ENCODE peak calls at places on chromosomes 13 and 19, in seven cellular contexts. T is breast epithelium; X is pancreas; U is K562; O is CD4-positive, alpha-beta memory T cell; M is uterus; I is heart right ventricle. C is an unnamed sample.

GRCh38 chr13:43831088-43831487 is 44.3 kb upstream of the ENOX1 start:
- DNase-seq in T (no peak), X (no peak), U (no peak), O (no peak), M (no peak), I (no peak), C (no peak)

GRCh38 chr13:27793377-27794074 is 1.2 kb downstream of the GSX1 start:
- DNase-seq in T (no peak), X (no peak), U (no peak), O (no peak), M (no peak), I (no peak), C (no peak)

GRCh38 chr13:25037057-25037813 is 58.7 kb upstream of the PABPC3 start:
- DNase-seq in T (no peak), X (no peak), U (peak; percentile 27), O (peak; percentile 43), M (no peak), I (peak; percentile 50), C (peak; percentile 70)

GRCh38 chr19:23404676-23405075 is 9.4 kb upstream of the ZNF91 start:
- DNase-seq in T (no peak), X (no peak), U (no peak), O (no peak), M (no peak), I (no peak), C (no peak)

GRCh38 chr19:2726904-2727639 is 5.9 kb upstream of the DIRAS1 start:
- DNase-seq in T (no peak), X (no peak), U (no peak), O (no peak), M (no peak), I (no peak), C (no peak)

GRCh38 chr19:38411041-38411712 is 8.3 kb downstream of the FAM98C start:
- DNase-seq in T (no peak), X (no peak), U (no peak), O (no peak), M (no peak), I (no peak), C (no peak)

GRCh38 chr19:1841209-1841924 is 6.9 kb downstream of the REXO1 start:
- DNase-seq in T (no peak), X (peak; percentile 24), U (no peak), O (no peak), M (no peak), I (no peak), C (no peak)

GRCh38 chr19:50489461-50490011 is 12.9 kb upstream of the GARIN5A start:
- DNase-seq in T (no peak), X (no peak), U (no peak), O (no peak), M (no peak), I (no peak), C (no peak)

DNA sequence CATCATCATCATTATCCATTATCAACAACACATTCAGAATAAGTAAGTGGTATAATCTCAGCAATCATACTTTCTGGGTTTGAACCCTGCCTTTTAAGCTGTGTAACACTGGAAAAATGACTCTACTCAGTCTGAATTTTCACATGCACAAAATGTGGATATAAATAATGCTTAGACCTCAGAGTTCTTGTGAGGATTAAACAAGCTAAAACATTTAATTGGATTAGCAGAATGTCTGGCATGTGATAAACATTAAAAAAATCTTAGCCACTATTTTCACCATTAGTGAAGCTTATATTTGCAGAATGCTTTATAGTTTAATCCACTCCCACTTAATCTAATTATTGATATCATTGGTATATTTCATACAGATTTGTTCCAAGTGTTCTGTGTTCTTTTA is 412.3 kb downstream of the RFC3 start:
- DNase-seq in T (no peak), X (no peak), U (no peak), O (no peak), M (no peak), I (no peak), C (no peak)
- H3K27ac ChIP-seq in T (no peak overlapping the region), X (no peak overlapping the region), U (no peak overlapping the region), O (no peak overlapping the region), M (no peak overlapping the region), I (no peak overlapping the region), C (no peak overlapping the region)

DNA sequence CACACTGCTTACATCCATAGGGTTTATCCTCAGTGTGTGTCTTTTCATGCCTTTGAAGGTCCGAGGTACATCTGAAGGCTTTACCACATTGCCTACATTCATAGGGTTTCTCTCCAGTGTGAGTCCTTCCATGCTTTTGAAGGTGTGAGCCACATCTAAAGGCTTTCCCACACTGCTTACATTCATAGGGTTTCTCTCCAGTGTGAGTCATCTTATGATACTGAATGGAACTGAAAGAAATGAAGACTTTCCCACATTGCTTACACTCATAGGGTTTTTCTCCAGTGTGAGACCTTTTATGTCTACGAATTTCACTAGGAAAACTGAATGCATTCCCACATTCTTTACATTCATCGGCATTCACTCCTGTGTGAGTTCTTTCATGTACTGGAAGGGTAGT is 7.1 kb downstream of the ZNF20 start:
- DNase-seq in T (no peak), X (no peak), U (no peak), O (no peak), M (no peak), I (no peak), C (no peak)
- H3K9me3 ChIP-seq in T (peaks cover 50% of the 10 kb centered on the region), X (no peaks in the 10 kb centered on the region), U (peaks cover 13% of the 10 kb centered on the region), O (peaks cover 16% of the 10 kb centered on the region), M (peaks cover 36% of the 10 kb centered on the region), I (peaks cover 22% of the 10 kb centered on the region), C (peaks cover 11% of the 10 kb centered on the region)

DNA sequence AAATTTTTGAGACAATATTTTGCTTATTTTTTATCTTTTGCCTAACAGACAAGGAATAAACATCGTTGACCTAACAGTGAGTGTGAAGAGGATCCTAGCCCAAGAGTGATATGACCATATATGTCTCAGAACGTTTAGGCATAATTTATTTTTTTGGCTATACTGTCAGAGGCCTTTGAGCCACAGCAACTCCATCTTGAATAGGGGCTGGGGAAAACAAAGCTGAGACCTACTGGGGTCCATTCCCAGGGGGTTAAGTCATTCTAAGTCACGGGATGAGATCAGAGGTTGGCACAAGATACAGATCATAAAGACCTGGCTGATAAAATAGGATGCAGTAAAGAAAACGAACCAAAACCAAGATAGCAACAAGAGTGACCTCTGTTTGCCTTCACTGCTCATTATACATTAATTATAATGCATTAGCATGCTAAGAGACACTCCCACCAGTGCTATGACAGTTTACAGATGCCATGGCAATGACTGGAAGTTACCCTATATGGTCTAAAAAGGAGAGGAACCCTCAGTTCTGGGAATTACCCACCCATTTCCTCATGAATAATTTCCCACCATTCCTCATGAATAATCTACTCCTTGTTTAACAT is 510.8 kb upstream of the PCDH9 start:
- DNase-seq in T (no peak), X (no peak), U (no peak), O (no peak), M (no peak), I (no peak), C (no peak)
- H3K27ac ChIP-seq in T (no peak overlapping the region), X (no peak overlapping the region), U (no peak overlapping the region), O (no peak overlapping the region), M (no peak overlapping the region), I (no peak overlapping the region), C (no peak overlapping the region)

GRCh38 chr13:100826441-100826840 is 151.8 kb upstream of the TMTC4 start:
- DNase-seq in T (no peak), X (no peak), U (no peak), O (no peak), M (no peak), I (no peak), C (no peak)
- H3K9me3 ChIP-seq in T (no peaks in the 10 kb centered on the region), X (no peaks in the 10 kb centered on the region), U (no peaks in the 10 kb centered on the region), O (no peaks in the 10 kb centered on the region), M (no peaks in the 10 kb centered on the region), I (no peaks in the 10 kb centered on the region), C (no peaks in the 10 kb centered on the region)

DNA sequence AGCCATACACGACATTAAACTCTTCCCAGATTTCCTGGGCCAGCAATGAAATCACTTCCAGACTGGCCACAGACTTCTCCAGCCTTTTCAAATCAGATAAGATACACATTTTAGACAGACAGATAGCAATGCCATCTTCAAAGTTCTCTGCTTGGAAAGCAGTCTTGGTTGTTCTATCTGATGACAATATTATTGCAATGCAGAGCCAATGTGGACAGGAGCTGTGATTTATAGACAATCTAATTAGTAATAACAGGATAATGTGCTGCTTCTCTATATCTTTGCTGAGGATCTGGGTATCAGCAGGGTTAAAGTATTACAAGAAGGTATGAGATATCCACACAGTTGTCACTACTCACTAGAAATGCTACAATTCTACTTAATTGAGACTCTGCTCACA is 69.1 kb downstream of the COL4A1 start:
- DNase-seq in T (no peak), X (no peak), U (no peak), O (no peak), M (peak; percentile 11), I (no peak), C (no peak)
- H3K27ac ChIP-seq in T (peak overlapping the region; percentile 0), X (no peak overlapping the region), U (no peak overlapping the region), O (no peak overlapping the region), M (peak overlapping the region; percentile 45), I (peak overlapping the region; percentile 86), C (no peak overlapping the region)

C was measured in iPS DF 6.9.